ENCODE peak calls at places on chromosomes 16 and 17, in six cellular contexts. G, S, H, V, Y and M are unnamed samples.
A peak's percentile ranks its signal among the peaks of the same experiment; 100 is the strongest.

GRCh38 chr17:2786176-2786881 is 9.9 kb upstream of the RAP1GAP2 start:
- DNase-seq in Y (peak; percentile 94), G (peak; percentile 90), S (peak; percentile 89), V (peak; percentile 81), H (peak; percentile 87), M (peak; percentile 87)

GRCh38 chr17:76265624-76266243 is 586 bp downstream of the UBALD2 start:
- DNase-seq in S (peak; percentile 57), Y (peak; percentile 95), V (peak; percentile 86), H (peak; percentile 75), G (peak; percentile 17), M (no peak)

GRCh38 chr16:85543536-85543935 is 69.6 kb upstream of the GSE1 start:
- DNase-seq in H (no peak), G (no peak), Y (no peak), V (no peak), S (no peak), M (no peak)

GRCh38 chr16:74451951-74452758 is 30.9 kb upstream of the CLEC18B start:
- DNase-seq in S (no peak), H (no peak), V (no peak), Y (no peak), G (peak; percentile 67), M (no peak)

GRCh38 chr16:27472091-27473020 is 70.4 kb downstream of the IL21R start:
- DNase-seq in V (no peak), G (no peak), S (no peak), H (no peak), Y (no peak), M (no peak)

GRCh38 chr17:79508291-79508716 is 102.5 kb downstream of the RBFOX3 start:
- DNase-seq in Y (no peak), V (no peak), G (no peak), H (no peak), S (no peak), M (no peak)

GRCh38 chr16:66618588-66618987 is 14.1 kb downstream of the CMTM3 start:
- DNase-seq in S (no peak), V (peak; percentile 79), Y (no peak), H (peak; percentile 92), G (peak; percentile 79), M (no peak)

GRCh38 chr16:48911700-48912099 is 301.7 kb upstream of the N4BP1 start:
- DNase-seq in V (no peak), S (no peak), H (peak; percentile 16), Y (no peak), G (no peak), M (no peak)

GRCh38 chr16:16108759-16109158 is 114.5 kb downstream of the ABCC6 start:
- DNase-seq in Y (no peak), V (no peak), H (no peak), G (no peak), S (no peak), M (no peak)

GRCh38 chr17:34725740-34726139 is 146.4 kb downstream of the TMEM132E start:
- DNase-seq in G (no peak), S (no peak), V (no peak), Y (peak; percentile 46), H (no peak), M (no peak)

GRCh38 chr17:77209330-77209748 is 68.6 kb downstream of the SEC14L1 start:
- DNase-seq in G (no peak), Y (no peak), H (no peak), V (peak; percentile 38), S (no peak), M (no peak)

GRCh38 chr17:67475161-67475887 is 98.2 kb downstream of the PITPNC1 start:
- DNase-seq in G (peak; percentile 78), S (peak; percentile 86), V (peak; percentile 82), H (peak; percentile 82), Y (peak; percentile 94), M (peak; percentile 70)

GRCh38 chr16:12054868-12055267 is 78.3 kb downstream of the SNX29 start:
- DNase-seq in S (no peak), V (no peak), G (no peak), Y (no peak), H (no peak), M (no peak)

GRCh38 chr17:52419256-52419655 is 260.7 kb upstream of the CA10 start:
- DNase-seq in Y (no peak), H (no peak), V (no peak), G (no peak), S (no peak), M (no peak)

GRCh38 chr17:17937450-17937849 is 34.8 kb downstream of the TOM1L2 start:
- DNase-seq in H (no peak), Y (no peak), G (no peak), V (no peak), S (no peak), M (no peak)

GRCh38 chr16:89325861-89326471 is 108.5 kb downstream of the ZNF778 start:
- DNase-seq in H (peak; percentile 89), V (peak; percentile 80), S (no peak), G (peak; percentile 69), Y (no peak), M (no peak)

GRCh38 chr17:8488931-8489330 is 53.2 kb downstream of the NDEL1 start:
- DNase-seq in G (no peak), V (peak; percentile 81), H (peak; percentile 93), S (no peak), Y (peak; percentile 92), M (no peak)

GRCh38 chr17:32894245-32894644 is 17.3 kb upstream of the MYO1D start:
- DNase-seq in Y (no peak), S (no peak), H (no peak), V (no peak), G (no peak), M (no peak)

GRCh38 chr16:25464058-25464457 is 206.4 kb upstream of the ZKSCAN2 start:
- DNase-seq in H (no peak), Y (no peak), V (no peak), G (no peak), S (no peak), M (no peak)

GRCh38 chr17:18278867-18279266 is 18.4 kb downstream of the MIEF2 start:
- DNase-seq in S (no peak), V (no peak), H (no peak), G (no peak), Y (no peak), M (no peak)

GRCh38 chr17:48259710-48260291 is 152.2 kb downstream of the SNX11 start:
- DNase-seq in S (no peak), Y (no peak), V (no peak), G (peak; percentile 61), H (peak; percentile 13), M (no peak)

GRCh38 chr16:1333149-1333812 is at the start of gene BAIAP3:
- DNase-seq in H (peak; percentile 86), Y (no peak), S (peak; percentile 51), V (no peak), G (no peak), M (peak; percentile 39)